ENCODE peak calls at places on chromosomes 4 and X, in seven cellular contexts. I, W, P, G, L, N and U are unnamed samples.

GRCh38 chrX:38654302-38654701 is 93.0 kb downstream of the TSPAN7 start:
- DNase-seq in I (no peak), W (peak; percentile 35), P (peak; percentile 46), G (no peak), L (no peak), N (no peak), U (no peak)

GRCh38 chrX:154827194-154827593 is 7.3 kb downstream of the SMIM9 start:
- DNase-seq in I (no peak), W (no peak), P (no peak), G (no peak), L (no peak), N (no peak), U (no peak)

GRCh38 chrX:40806511-40807220 is 71.3 kb upstream of the MED14 start:
- DNase-seq in I (no peak), W (peak; percentile 15), P (peak; percentile 5), G (no peak), L (no peak), N (no peak), U (no peak)

GRCh38 chr4:73832651-73833237 is 3.7 kb upstream of the CXCL6 start:
- DNase-seq in I (no peak), W (peak; percentile 68), P (peak; percentile 85), G (no peak), L (no peak), N (no peak), U (no peak)

GRCh38 chr4:168612435-168613139 is 115.7 kb downstream of the PALLD start:
- DNase-seq in I (no peak), W (peak; percentile 84), P (peak; percentile 94), G (no peak), L (no peak), N (no peak), U (no peak)

GRCh38 chr4:139844459-139845036 is 178.9 kb downstream of the MGST2 start:
- DNase-seq in I (no peak), W (peak; percentile 12), P (peak; percentile 4), G (no peak), L (no peak), N (no peak), U (no peak)

GRCh38 chr4:100424376-100424775 is 93.4 kb downstream of the EMCN start:
- DNase-seq in I (no peak), W (no peak), P (no peak), G (no peak), L (no peak), N (no peak), U (no peak)

GRCh38 chr4:1293531-1293941 is 3.8 kb downstream of the MAEA start:
- DNase-seq in I (no peak), W (no peak), P (no peak), G (no peak), L (no peak), N (no peak), U (no peak)

GRCh38 chrX:150762258-150762867 is 69.2 kb downstream of the MTMR1 start:
- DNase-seq in I (no peak), W (no peak), P (no peak), G (no peak), L (no peak), N (no peak), U (no peak)

GRCh38 chr4:107630185-107630705 is 89.8 kb downstream of the PAPSS1 start:
- DNase-seq in I (no peak), W (no peak), P (no peak), G (no peak), L (no peak), N (no peak), U (no peak)

GRCh38 chr4:129821963-129822362 is 726.0 kb downstream of the C4orf33 start:
- DNase-seq in I (no peak), W (peak; percentile 15), P (no peak), G (no peak), L (no peak), N (no peak), U (no peak)

GRCh38 chrX:117376460-117376859 is 740.1 kb downstream of the KLHL13 start:
- DNase-seq in I (no peak), W (peak; percentile 7), P (no peak), G (no peak), L (peak; percentile 4), N (no peak), U (no peak)

GRCh38 chr4:93066746-93067145 is 761.8 kb upstream of the ATOH1 start:
- DNase-seq in I (no peak), W (peak; percentile 0), P (no peak), G (no peak), L (peak; percentile 1), N (no peak), U (no peak)

GRCh38 chr4:125719987-125720386 is 405.2 kb downstream of the FAT4 start:
- DNase-seq in I (no peak), W (no peak), P (no peak), G (no peak), L (no peak), N (no peak), U (no peak)

GRCh38 chrX:87327267-87327666 is 190.3 kb upstream of the KLHL4 start:
- DNase-seq in I (no peak), W (no peak), P (no peak), G (no peak), L (no peak), N (no peak), U (no peak)

GRCh38 chr4:140186651-140187315 is 32.8 kb upstream of the MAML3 start:
- DNase-seq in I (peak; percentile 64), W (peak; percentile 69), P (peak; percentile 67), G (no peak), L (peak; percentile 72), N (no peak), U (peak; percentile 36)

GRCh38 chr4:26860922-26861433 is 337 bp downstream of the STIM2 start:
- DNase-seq in I (peak; percentile 75), W (peak; percentile 33), P (no peak), G (peak; percentile 81), L (no peak), N (peak; percentile 63), U (no peak)

GRCh38 chrX:141405486-141405877 is 163.2 kb upstream of the SPANXC start:
- DNase-seq in I (no peak), W (peak; percentile 39), P (peak; percentile 21), G (no peak), L (no peak), N (no peak), U (no peak)

GRCh38 chrX:840556-840955 is 210.0 kb downstream of the SHOX start:
- DNase-seq in I (no peak), W (no peak), P (no peak), G (no peak), L (no peak), N (no peak), U (no peak)

GRCh38 chrX:150547511-150548115 is 20.8 kb upstream of the MTM1 start:
- DNase-seq in I (peak; percentile 79), W (peak; percentile 43), P (peak; percentile 36), G (peak; percentile 81), L (no peak), N (no peak), U (peak; percentile 30)

GRCh38 chrX:54446084-54446483 is 5.9 kb downstream of the TSR2 start:
- DNase-seq in I (no peak), W (no peak), P (no peak), G (no peak), L (no peak), N (no peak), U (no peak)

GRCh38 chrX:10197597-10198210 is 40.9 kb downstream of the CLCN4 start:
- DNase-seq in I (no peak), W (no peak), P (no peak), G (no peak), L (no peak), N (no peak), U (no peak)

GRCh38 chr4:37717575-37717974 is 31.4 kb upstream of the RELL1 start:
- DNase-seq in I (no peak), W (peak; percentile 93), P (peak; percentile 83), G (no peak), L (peak; percentile 60), N (no peak), U (no peak)

GRCh38 chrX:74923942-74924448 is 1.3 kb downstream of the NEXMIF start:
- DNase-seq in I (peak; percentile 41), W (no peak), P (no peak), G (peak; percentile 64), L (no peak), N (no peak), U (no peak)

GRCh38 chr4:78079701-78080430 is 22.7 kb downstream of the FRAS1 start:
- DNase-seq in I (no peak), W (no peak), P (no peak), G (no peak), L (no peak), N (no peak), U (no peak)

GRCh38 chrX:94676285-94676684 is 1002.3 kb downstream of the FAM133A start:
- DNase-seq in I (no peak), W (no peak), P (no peak), G (no peak), L (no peak), N (no peak), U (no peak)
- TF ChIP-seq CTCF in I (no peak), W (no peak), P (no peak), G (no peak), L (no peak), N (no peak), U (no peak)

GRCh38 chr4:188975271-188975670 is 836.0 kb downstream of the TRIML1 start:
- DNase-seq in I (no peak), W (no peak), P (no peak), G (no peak), L (no peak), N (no peak), U (no peak)

GRCh38 chr4:188976644-188977115 is 837.4 kb downstream of the TRIML1 start:
- DNase-seq in I (no peak), W (peak; percentile 50), P (peak; percentile 18), G (no peak), L (peak; percentile 67), N (no peak), U (no peak)

DNA sequence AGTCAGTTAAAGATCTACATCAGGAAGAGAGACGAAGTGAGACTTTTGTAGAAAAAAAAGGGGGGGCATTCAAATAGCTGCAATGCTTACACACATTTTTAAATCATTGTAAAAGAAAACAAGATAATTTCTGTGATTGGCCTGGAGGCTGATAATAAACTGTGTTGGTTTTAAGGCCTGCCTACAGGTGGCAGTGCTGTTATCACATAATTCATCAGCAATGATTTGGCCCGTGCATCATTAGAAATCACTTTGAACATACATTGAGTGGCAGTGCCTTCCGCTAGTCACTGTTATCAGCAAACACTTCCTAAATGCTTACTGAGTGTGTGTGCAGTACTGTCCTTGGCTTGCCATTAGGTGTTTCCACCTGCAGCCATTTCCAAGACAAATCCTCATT is 831.9 kb downstream of the TRIML1 start:
- DNase-seq in I (no peak), W (peak; percentile 48), P (no peak), G (no peak), L (no peak), N (no peak), U (no peak)
- TF ChIP-seq CTCF in I (no peak), W (peak; percentile 51), P (no peak), G (no peak), L (peak; percentile 32), N (no peak), U (no peak)

GRCh38 chrX:71906133-71906532 is 4.5 kb upstream of the NHSL2 start:
- DNase-seq in I (no peak), W (no peak), P (no peak), G (no peak), L (no peak), N (no peak), U (no peak)
- TF ChIP-seq CTCF in I (no peak), W (no peak), P (no peak), G (no peak), L (no peak), N (no peak), U (no peak)

DNA sequence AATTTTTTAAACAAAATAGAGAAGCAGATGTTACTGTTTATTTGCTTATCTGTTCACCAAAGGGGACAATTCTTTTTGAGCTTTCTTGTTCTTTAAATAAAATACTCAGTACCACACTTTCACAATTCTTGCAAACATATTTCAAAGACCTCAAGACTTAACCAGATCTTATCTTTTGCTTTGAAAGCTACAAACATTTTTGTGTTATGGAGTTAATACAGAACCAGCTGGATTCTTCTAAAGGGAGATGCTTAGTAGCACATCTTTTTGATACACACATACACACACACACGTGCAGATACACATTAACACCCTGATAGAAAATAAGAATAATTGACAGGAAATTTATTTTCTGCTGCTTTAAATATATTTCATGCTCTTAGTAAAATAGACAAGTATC is 379.1 kb downstream of the SH2D1A start:
- DNase-seq in I (no peak), W (no peak), P (no peak), G (no peak), L (no peak), N (no peak), U (no peak)
- TF ChIP-seq CTCF in I (no peak), W (no peak), P (no peak), G (no peak), L (no peak), N (no peak), U (no peak)